ENCODE peak calls at places on chromosomes 7 and 10, in eight cellular contexts. One of them, this sample, is unnamed.
A peak's percentile ranks its signal among the peaks of the same experiment; 100 is the strongest.

GRCh38 chr10:71663311-71663710 is 56.3 kb downstream of the C10orf105 start:
- DNase-seq in GM06990: no peak
- DNase-seq in prostate gland: no peak
- DNase-seq in heart right ventricle: no peak
- DNase-seq in AG10803: no peak
- DNase-seq in DND-41: no peak
- DNase-seq in cardiac fibroblast: no peak
- DNase-seq in cardiac muscle cell: no peak
- DNase-seq in this sample: no peak

GRCh38 chr7:157397751-157398691 is 61.2 kb downstream of the DNAJB6 start:
- DNase-seq in heart right ventricle: peak; percentile 62
- DNase-seq in cardiac fibroblast: peak; percentile 88
- DNase-seq in AG10803: peak; percentile 87
- DNase-seq in prostate gland: no peak
- DNase-seq in cardiac muscle cell: peak; percentile 69
- DNase-seq in GM06990: no peak
- DNase-seq in DND-41: no peak
- DNase-seq in this sample: peak; percentile 80

GRCh38 chr7:42198974-42199668 is 37.9 kb downstream of the GLI3 start:
- DNase-seq in DND-41: peak; percentile 80
- DNase-seq in prostate gland: no peak
- DNase-seq in GM06990: no peak
- DNase-seq in cardiac fibroblast: no peak
- DNase-seq in cardiac muscle cell: no peak
- DNase-seq in heart right ventricle: no peak
- DNase-seq in AG10803: peak; percentile 94
- DNase-seq in this sample: peak; percentile 45

GRCh38 chr10:35739998-35740397 is 97.9 kb upstream of the FZD8 start:
- DNase-seq in prostate gland: no peak
- DNase-seq in AG10803: peak; percentile 38
- DNase-seq in GM06990: no peak
- DNase-seq in cardiac fibroblast: peak; percentile 24
- DNase-seq in cardiac muscle cell: no peak
- DNase-seq in heart right ventricle: no peak
- DNase-seq in DND-41: no peak
- DNase-seq in this sample: no peak

GRCh38 chr10:24930427-24930826 is 22.0 kb downstream of the PRTFDC1 start:
- DNase-seq in cardiac muscle cell: no peak
- DNase-seq in AG10803: no peak
- DNase-seq in GM06990: peak; percentile 66
- DNase-seq in prostate gland: no peak
- DNase-seq in heart right ventricle: no peak
- DNase-seq in cardiac fibroblast: no peak
- DNase-seq in DND-41: no peak
- DNase-seq in this sample: no peak

GRCh38 chr7:91565499-91566331 is 301.5 kb downstream of the FZD1 start:
- DNase-seq in AG10803: peak; percentile 69
- DNase-seq in cardiac fibroblast: no peak
- DNase-seq in heart right ventricle: no peak
- DNase-seq in cardiac muscle cell: no peak
- DNase-seq in GM06990: no peak
- DNase-seq in DND-41: no peak
- DNase-seq in prostate gland: peak; percentile 89
- DNase-seq in this sample: peak; percentile 9

GRCh38 chr10:63197304-63198092 is 64.4 kb downstream of the NRBF2 start:
- DNase-seq in GM06990: no peak
- DNase-seq in cardiac muscle cell: no peak
- DNase-seq in cardiac fibroblast: peak; percentile 89
- DNase-seq in DND-41: no peak
- DNase-seq in heart right ventricle: no peak
- DNase-seq in AG10803: peak; percentile 86
- DNase-seq in prostate gland: no peak
- DNase-seq in this sample: peak; percentile 18

GRCh38 chr10:66888237-66888636 is 37.6 kb upstream of the LRRTM3 start:
- DNase-seq in DND-41: no peak
- DNase-seq in heart right ventricle: no peak
- DNase-seq in cardiac fibroblast: no peak
- DNase-seq in cardiac muscle cell: no peak
- DNase-seq in AG10803: no peak
- DNase-seq in prostate gland: no peak
- DNase-seq in GM06990: no peak
- DNase-seq in this sample: no peak

GRCh38 chr10:70558871-70559810 is 43.4 kb downstream of the PRF1 start:
- DNase-seq in prostate gland: no peak
- DNase-seq in AG10803: peak; percentile 22
- DNase-seq in GM06990: peak; percentile 56
- DNase-seq in heart right ventricle: peak; percentile 75
- DNase-seq in cardiac muscle cell: peak; percentile 89
- DNase-seq in DND-41: peak; percentile 50
- DNase-seq in cardiac fibroblast: peak; percentile 66
- DNase-seq in this sample: peak; percentile 80

GRCh38 chr10:110273474-110273873 is 31.2 kb downstream of the SMNDC1 start:
- DNase-seq in cardiac muscle cell: no peak
- DNase-seq in DND-41: no peak
- DNase-seq in heart right ventricle: peak; percentile 48
- DNase-seq in GM06990: no peak
- DNase-seq in prostate gland: peak; percentile 20
- DNase-seq in cardiac fibroblast: peak; percentile 91
- DNase-seq in AG10803: peak; percentile 88
- DNase-seq in this sample: peak; percentile 79

GRCh38 chr7:114415054-114415997 is 711 bp downstream of the FOXP2 start:
- DNase-seq in AG10803: no peak
- DNase-seq in GM06990: peak; percentile 24
- DNase-seq in cardiac muscle cell: no peak
- DNase-seq in DND-41: no peak
- DNase-seq in heart right ventricle: no peak
- DNase-seq in cardiac fibroblast: no peak
- DNase-seq in prostate gland: no peak
- DNase-seq in this sample: no peak

GRCh38 chr10:44471410-44471809 is 86.5 kb upstream of the CXCL12 start:
- DNase-seq in prostate gland: no peak
- DNase-seq in cardiac fibroblast: no peak
- DNase-seq in AG10803: no peak
- DNase-seq in cardiac muscle cell: no peak
- DNase-seq in GM06990: no peak
- DNase-seq in DND-41: no peak
- DNase-seq in heart right ventricle: no peak
- DNase-seq in this sample: no peak

GRCh38 chr7:105487559-105488218 is 34.4 kb downstream of the PUS7 start:
- DNase-seq in cardiac muscle cell: no peak
- DNase-seq in DND-41: no peak
- DNase-seq in heart right ventricle: peak; percentile 17
- DNase-seq in cardiac fibroblast: peak; percentile 86
- DNase-seq in AG10803: peak; percentile 90
- DNase-seq in prostate gland: peak; percentile 21
- DNase-seq in GM06990: no peak
- DNase-seq in this sample: peak; percentile 84

GRCh38 chr7:131591674-131592328 is 35.4 kb upstream of the PODXL start:
- DNase-seq in GM06990: no peak
- DNase-seq in cardiac muscle cell: peak; percentile 51
- DNase-seq in DND-41: no peak
- DNase-seq in heart right ventricle: no peak
- DNase-seq in cardiac fibroblast: no peak
- DNase-seq in prostate gland: no peak
- DNase-seq in AG10803: no peak
- DNase-seq in this sample: no peak

GRCh38 chr10:52479567-52479966 is 165.5 kb downstream of the DKK1 start:
- DNase-seq in heart right ventricle: no peak
- DNase-seq in cardiac muscle cell: peak; percentile 17
- DNase-seq in cardiac fibroblast: no peak
- DNase-seq in prostate gland: no peak
- DNase-seq in GM06990: no peak
- DNase-seq in AG10803: no peak
- DNase-seq in DND-41: no peak
- DNase-seq in this sample: no peak

GRCh38 chr7:100818366-100818765 is 9.0 kb downstream of the EPHB4 start:
- DNase-seq in GM06990: no peak
- DNase-seq in cardiac muscle cell: no peak
- DNase-seq in AG10803: no peak
- DNase-seq in cardiac fibroblast: no peak
- DNase-seq in prostate gland: no peak
- DNase-seq in DND-41: no peak
- DNase-seq in heart right ventricle: no peak
- DNase-seq in this sample: no peak

GRCh38 chr7:134458341-134458805 is 527 bp downstream of the AKR1B1 start:
- DNase-seq in AG10803: peak; percentile 42
- DNase-seq in DND-41: peak; percentile 58
- DNase-seq in cardiac fibroblast: peak; percentile 41
- DNase-seq in cardiac muscle cell: peak; percentile 72
- DNase-seq in prostate gland: peak; percentile 25
- DNase-seq in heart right ventricle: peak; percentile 42
- DNase-seq in GM06990: peak; percentile 79
- DNase-seq in this sample: no peak

DNA sequence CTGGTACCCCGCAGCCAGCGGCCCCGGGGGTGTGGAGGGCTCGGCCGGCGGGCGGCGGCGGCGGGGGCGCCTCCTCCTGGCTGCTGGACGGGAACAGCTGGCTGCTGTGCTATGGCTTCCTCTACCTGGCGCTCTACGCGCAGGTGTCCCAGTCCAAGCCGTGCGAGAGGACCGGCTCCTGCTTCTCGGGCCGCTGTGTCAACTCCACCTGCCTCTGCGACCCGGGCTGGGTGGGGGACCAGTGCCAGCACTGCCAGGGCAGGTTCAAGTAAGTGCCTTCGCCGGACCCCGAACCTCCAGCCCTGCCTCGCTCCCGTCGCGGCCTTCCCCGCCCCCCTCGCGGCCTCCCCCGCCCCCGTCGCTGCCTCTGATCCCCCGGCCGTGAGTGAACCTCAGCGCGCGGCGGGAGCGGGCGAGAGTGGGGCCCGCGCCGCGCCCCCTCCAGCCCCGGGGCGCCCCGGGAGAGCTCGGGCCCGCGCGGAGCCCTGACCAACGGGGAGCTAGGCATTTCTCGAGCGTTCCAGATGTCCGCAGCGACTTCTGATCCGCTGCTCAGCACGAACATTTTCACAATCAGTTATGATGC is 704 bp downstream of the ATRNL1 start:
- DNase-seq in cardiac muscle cell: peak; percentile 23
- DNase-seq in cardiac fibroblast: no peak
- DNase-seq in GM06990: peak; percentile 41
- DNase-seq in heart right ventricle: no peak
- DNase-seq in prostate gland: no peak
- DNase-seq in DND-41: no peak
- DNase-seq in AG10803: no peak
- DNase-seq in this sample: peak; percentile 9
- TF ChIP-seq CTCF in cardiac muscle cell: peak; percentile 8
- TF ChIP-seq CTCF in cardiac fibroblast: no peak
- TF ChIP-seq CTCF in GM06990: peak; percentile 29
- TF ChIP-seq CTCF in heart right ventricle: peak; percentile 27
- TF ChIP-seq CTCF in prostate gland: no peak
- TF ChIP-seq CTCF in DND-41: no peak
- TF ChIP-seq CTCF in AG10803: no peak
- TF ChIP-seq CTCF in this sample: no peak

GRCh38 chr10:15860692-15861201 is 440 bp upstream of the MINDY3 start:
- DNase-seq in AG10803: no peak
- DNase-seq in cardiac muscle cell: no peak
- DNase-seq in heart right ventricle: no peak
- DNase-seq in GM06990: no peak
- DNase-seq in cardiac fibroblast: no peak
- DNase-seq in prostate gland: no peak
- DNase-seq in DND-41: no peak
- DNase-seq in this sample: no peak

GRCh38 chr10:15857001-15857608 is 3.2 kb downstream of the MINDY3 start:
- DNase-seq in prostate gland: no peak
- DNase-seq in DND-41: no peak
- DNase-seq in AG10803: no peak
- DNase-seq in GM06990: no peak
- DNase-seq in cardiac fibroblast: no peak
- DNase-seq in heart right ventricle: no peak
- DNase-seq in cardiac muscle cell: no peak
- DNase-seq in this sample: peak; percentile 56

GRCh38 chr10:15859865-15860691 is at the start of gene MINDY3:
- DNase-seq in DND-41: peak; percentile 88
- DNase-seq in AG10803: peak; percentile 79
- DNase-seq in prostate gland: peak; percentile 72
- DNase-seq in cardiac fibroblast: peak; percentile 82
- DNase-seq in GM06990: peak; percentile 81
- DNase-seq in cardiac muscle cell: peak; percentile 77
- DNase-seq in heart right ventricle: peak; percentile 85
- DNase-seq in this sample: peak; percentile 90

GRCh38 chr10:15858895-15859294 is 1.4 kb downstream of the MINDY3 start:
- DNase-seq in heart right ventricle: no peak
- DNase-seq in cardiac muscle cell: no peak
- DNase-seq in cardiac fibroblast: no peak
- DNase-seq in prostate gland: no peak
- DNase-seq in DND-41: no peak
- DNase-seq in GM06990: no peak
- DNase-seq in AG10803: no peak
- DNase-seq in this sample: no peak

GRCh38 chr10:15859531-15859864 is 809 bp downstream of the MINDY3 start:
- DNase-seq in AG10803: no peak
- DNase-seq in cardiac fibroblast: no peak
- DNase-seq in heart right ventricle: no peak
- DNase-seq in prostate gland: no peak
- DNase-seq in GM06990: no peak
- DNase-seq in DND-41: no peak
- DNase-seq in cardiac muscle cell: no peak
- DNase-seq in this sample: no peak
- H3K4me3 ChIP-seq in AG10803: peak overlapping the region; percentile 85
- H3K4me3 ChIP-seq in cardiac fibroblast: peak overlapping the region; percentile 97
- H3K4me3 ChIP-seq in heart right ventricle: peak overlapping the region; percentile 83
- H3K4me3 ChIP-seq in prostate gland: peak overlapping the region; percentile 83
- H3K4me3 ChIP-seq in GM06990: peak overlapping the region; percentile 99
- H3K4me3 ChIP-seq in DND-41: peak overlapping the region; percentile 85
- H3K4me3 ChIP-seq in cardiac muscle cell: peak overlapping the region; percentile 65
- H3K4me3 ChIP-seq in this sample: peak overlapping the region; percentile 85

GRCh38 chr7:79502151-79502550 is 48.7 kb upstream of the MAGI2 start:
- DNase-seq in cardiac fibroblast: no peak
- DNase-seq in prostate gland: no peak
- DNase-seq in heart right ventricle: no peak
- DNase-seq in GM06990: no peak
- DNase-seq in AG10803: no peak
- DNase-seq in cardiac muscle cell: no peak
- DNase-seq in DND-41: no peak
- DNase-seq in this sample: peak; percentile 15
- TF ChIP-seq CTCF in cardiac fibroblast: peak; percentile 31
- TF ChIP-seq CTCF in prostate gland: no peak
- TF ChIP-seq CTCF in heart right ventricle: no peak
- TF ChIP-seq CTCF in GM06990: no peak
- TF ChIP-seq CTCF in AG10803: no peak
- TF ChIP-seq CTCF in cardiac muscle cell: peak; percentile 27
- TF ChIP-seq CTCF in DND-41: peak; percentile 31
- TF ChIP-seq CTCF in this sample: no peak

DNA sequence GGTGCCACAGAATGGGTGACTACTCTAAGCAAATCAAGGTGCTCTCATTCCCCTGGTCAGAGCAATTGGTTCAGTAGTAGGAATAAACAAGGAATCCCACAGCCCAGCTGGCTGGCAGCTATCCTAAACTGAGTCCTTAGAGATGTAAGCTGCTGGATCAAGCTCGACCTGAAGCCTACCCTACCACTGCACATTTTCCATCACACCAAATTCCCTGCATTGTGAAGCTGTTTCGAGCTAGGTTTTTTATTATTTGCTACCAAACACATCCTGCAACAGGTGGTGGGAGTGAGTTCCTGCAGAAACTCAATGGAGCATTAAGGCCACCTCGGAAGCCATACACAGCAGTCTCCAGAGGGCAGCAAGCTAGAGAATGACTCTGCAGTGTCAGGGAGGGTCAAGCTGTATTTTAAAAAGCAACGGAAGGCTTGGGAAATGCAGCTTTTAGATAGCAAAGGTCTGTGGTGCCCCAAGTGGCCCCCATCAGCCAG is 33.7 kb upstream of the TNRC18 start:
- DNase-seq in cardiac fibroblast: no peak
- DNase-seq in GM06990: no peak
- DNase-seq in DND-41: no peak
- DNase-seq in heart right ventricle: no peak
- DNase-seq in AG10803: no peak
- DNase-seq in prostate gland: no peak
- DNase-seq in cardiac muscle cell: no peak
- DNase-seq in this sample: no peak
- H3K4me3 ChIP-seq in cardiac fibroblast: no peak overlapping the region
- H3K4me3 ChIP-seq in GM06990: no peak overlapping the region
- H3K4me3 ChIP-seq in DND-41: no peak overlapping the region
- H3K4me3 ChIP-seq in heart right ventricle: no peak overlapping the region
- H3K4me3 ChIP-seq in AG10803: no peak overlapping the region
- H3K4me3 ChIP-seq in prostate gland: no peak overlapping the region
- H3K4me3 ChIP-seq in cardiac muscle cell: no peak overlapping the region
- H3K4me3 ChIP-seq in this sample: no peak overlapping the region